ENCODE peak calls at places on chromosomes 16 and 17, in four cellular contexts. F is HCT116, O is sigmoid colon, X is stomach. E is an unnamed sample. For H3K9me3, the result is how much of the 10 kb centered on the place peaks cover.

GRCh38 chr16:72783716-72784320 is 264.1 kb downstream of the ZFHX3 start:
- DNase-seq in F (no peak), O (no peak), X (no peak), E (no peak)

GRCh38 chr16:57837305-57838125 is 35.2 kb upstream of the KIFC3 start:
- DNase-seq in F (no peak), O (no peak), X (no peak), E (peak)

GRCh38 chr16:3825103-3825502 is 55.4 kb downstream of the CREBBP start:
- DNase-seq in F (no peak), O (no peak), X (no peak), E (no peak)

GRCh38 chr17:42017866-42018200 is 594 bp upstream of the DNAJC7 start:
- DNase-seq in F (no peak), O (no peak), X (no peak), E (peak)

GRCh38 chr17:77467513-77467912 is 326.7 kb downstream of the SEC14L1 start:
- DNase-seq in F (no peak), O (no peak), X (no peak), E (no peak)

GRCh38 chr16:660459-661183 is 7.3 kb upstream of the RHOT2 start:
- DNase-seq in F (peak), O (peak), X (peak), E (peak)

GRCh38 chr16:11297492-11298142 is 16.5 kb upstream of the PRM1 start:
- DNase-seq in F (no peak), O (peak), X (peak), E (peak)

GRCh38 chr17:7548585-7549400 is at the start of gene TNFSF12:
- DNase-seq in F (no peak), O (peak), X (peak), E (peak)

GRCh38 chr17:58757162-58757613 is 1.5 kb downstream of the PPM1E start:
- DNase-seq in F (no peak), O (no peak), X (no peak), E (no peak)

GRCh38 chr16:81238296-81239011 is at the start of gene BCO1:
- DNase-seq in F (no peak), O (no peak), X (peak), E (peak)

GRCh38 chr16:24499193-24499814 is 40.1 kb upstream of the RBBP6 start:
- DNase-seq in F (peak), O (no peak), X (no peak), E (no peak)

GRCh38 chr17:73365203-73365933 is 53.6 kb upstream of the CDC42EP4 start:
- DNase-seq in F (no peak), O (no peak), X (no peak), E (no peak)

GRCh38 chr17:62134397-62134796 is 69.3 kb upstream of the MED13 start:
- DNase-seq in F (no peak), O (no peak), X (no peak), E (no peak)

GRCh38 chr16:5502467-5502869 is 404.9 kb upstream of the EEF2KMT start:
- DNase-seq in F (no peak), O (no peak), X (no peak), E (no peak)

GRCh38 chr17:74690409-74690825 is 22.3 kb downstream of the CD300LF start:
- DNase-seq in F (no peak), O (peak), X (no peak), E (peak)

GRCh38 chr16:56824335-56824734 is 40.7 kb upstream of the SLC12A3 start:
- DNase-seq in F (no peak), O (no peak), X (peak), E (no peak)

GRCh38 chr16:53458623-53459022 is 24.4 kb downstream of the RBL2 start:
- DNase-seq in F (no peak), O (no peak), X (no peak), E (no peak)

GRCh38 chr16:303760-304505 is 21.0 kb downstream of the PDIA2 start:
- DNase-seq in F (no peak), O (no peak), X (no peak), E (peak)

GRCh38 chr17:68377771-68378201 is 79.5 kb downstream of the WIPI1 start:
- DNase-seq in F (no peak), O (no peak), X (no peak), E (no peak)

GRCh38 chr16:15739449-15739848 is 89.4 kb downstream of the NDE1 start:
- DNase-seq in F (no peak), O (no peak), X (no peak), E (no peak)

GRCh38 chr16:73082608-73083007 is 34.7 kb upstream of the ZFHX3 start:
- DNase-seq in F (no peak), O (peak), X (no peak), E (no peak)

GRCh38 chr17:66451188-66452149 is 149.1 kb downstream of the PRKCA start:
- DNase-seq in F (no peak), O (no peak), X (peak), E (no peak)

GRCh38 chr16:87922250-87922871 is 14.0 kb downstream of the CA5A start:
- DNase-seq in F (no peak), O (no peak), X (peak), E (no peak)

GRCh38 chr16:49179714-49180330 is 101.8 kb downstream of the CBLN1 start:
- DNase-seq in F (no peak), O (no peak), X (no peak), E (no peak)

GRCh38 chr16:10558305-10558704 is 22.1 kb downstream of the EMP2 start:
- DNase-seq in F (no peak), O (no peak), X (peak), E (no peak)

GRCh38 chr17:28717578-28718316 is at the start of gene RAB34:
- DNase-seq in F (no peak), O (peak), X (peak), E (peak)

GRCh38 chr16:68782198-68783174 is 45.4 kb downstream of the CDH1 start:
- DNase-seq in F (no peak), O (no peak), X (no peak), E (no peak)

GRCh38 chr16:46866286-46866685 is 17.9 kb upstream of the GPT2 start:
- DNase-seq in F (no peak), O (no peak), X (no peak), E (no peak)

GRCh38 chr17:35972535-35972934 is 8.8 kb downstream of the CCL16 start:
- DNase-seq in F (no peak), O (no peak), X (no peak), E (no peak)

GRCh38 chr17:27984404-27984803 is 58.1 kb upstream of the NLK start:
- DNase-seq in F (no peak), O (no peak), X (no peak), E (no peak)

GRCh38 chr17:64580384-64581307 is 73.9 kb downstream of the CEP95 start:
- DNase-seq in F (no peak), O (no peak), X (no peak), E (no peak)

GRCh38 chr16:3698941-3699340 is 18.4 kb downstream of the TRAP1 start:
- DNase-seq in F (no peak), O (no peak), X (no peak), E (no peak)

GRCh38 chr17:50152736-50153135 is 2.3 kb upstream of the PPP1R9B start:
- DNase-seq in F (no peak), O (no peak), X (no peak), E (peak)
- H3K27ac ChIP-seq in F (peak), O (peak), X (peak), E (peak)

GRCh38 chr17:34082404-34082803 is 172.7 kb upstream of the CCL2 start:
- DNase-seq in F (no peak), O (no peak), X (no peak), E (no peak)
- TF ChIP-seq POLR2AphosphoS5 in F (no peak), O (no peak), X (no peak), E (no peak)

DNA sequence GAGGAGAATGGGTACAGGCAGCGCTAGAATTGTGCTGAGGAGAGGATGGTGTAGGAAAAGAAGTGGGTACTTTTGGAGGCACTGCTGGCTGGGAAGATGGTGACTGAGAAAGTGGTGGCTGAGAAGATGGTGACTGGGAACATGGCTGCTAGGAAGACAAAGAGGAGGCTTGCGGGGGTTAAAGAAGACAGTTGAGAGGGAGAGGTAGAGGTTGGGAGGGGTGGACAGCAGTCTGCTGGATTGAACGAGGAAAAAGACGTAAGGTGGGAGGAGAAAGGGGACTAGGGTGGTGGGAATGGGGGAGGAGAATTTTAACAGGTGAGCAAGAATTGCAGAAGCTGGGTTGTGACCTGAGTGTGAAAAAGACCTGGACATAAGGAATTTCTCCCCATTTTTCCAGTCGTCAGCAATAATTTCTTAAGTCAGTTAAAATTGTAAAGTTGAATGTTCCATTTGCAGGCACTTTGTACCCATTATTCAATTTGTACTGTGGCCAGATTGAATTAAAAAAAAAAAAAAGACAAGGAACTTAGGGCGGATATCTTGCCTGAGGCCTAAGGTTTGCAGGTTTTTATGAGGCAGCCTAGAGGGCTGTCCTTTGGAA is 2450.0 kb downstream of the TP53TG3F start:
- DNase-seq in F (no peak), O (no peak), X (no peak), E (no peak)
- H3K9me3 ChIP-seq in F (under half), O (under half), X (half or more), E (under half)

GRCh38 chr16:85553436-85554113 is 59.5 kb upstream of the GSE1 start:
- DNase-seq in F (peak), O (no peak), X (peak), E (peak)
- H3K27ac ChIP-seq in F (peak), O (peak), X (peak), E (peak)